ENCODE peak calls at places on chromosomes 1 and 21, in seven cellular contexts. One of them, this sample, is unnamed.

GRCh38 chr1:31182352-31182751 is 57.3 kb downstream of the NKAIN1 start:
- DNase-seq in SK-N-SH: peak
- DNase-seq in GM12878: no peak
- DNase-seq in GM12892: peak
- DNase-seq in H1: peak
- DNase-seq in K562: peak
- DNase-seq in HepG2: peak
- DNase-seq in this sample: peak

GRCh38 chr1:109721046-109721445 is 9.0 kb downstream of the GSTM5 start:
- DNase-seq in SK-N-SH: no peak
- DNase-seq in GM12878: no peak
- DNase-seq in GM12892: no peak
- DNase-seq in H1: no peak
- DNase-seq in K562: no peak
- DNase-seq in HepG2: no peak
- DNase-seq in this sample: no peak

GRCh38 chr1:170048515-170048914 is 26.0 kb downstream of the KIFAP3 start:
- DNase-seq in SK-N-SH: no peak
- DNase-seq in GM12878: no peak
- DNase-seq in GM12892: no peak
- DNase-seq in H1: no peak
- DNase-seq in K562: no peak
- DNase-seq in HepG2: no peak
- DNase-seq in this sample: no peak

GRCh38 chr21:44485254-44485793 is 30.0 kb downstream of the LRRC3 start:
- DNase-seq in SK-N-SH: peak
- DNase-seq in GM12878: no peak
- DNase-seq in GM12892: no peak
- DNase-seq in H1: peak
- DNase-seq in K562: peak
- DNase-seq in HepG2: no peak
- DNase-seq in this sample: no peak

GRCh38 chr1:198443374-198444233 is 96.9 kb downstream of the ATP6V1G3 start:
- DNase-seq in SK-N-SH: no peak
- DNase-seq in GM12878: no peak
- DNase-seq in GM12892: no peak
- DNase-seq in H1: no peak
- DNase-seq in K562: no peak
- DNase-seq in HepG2: peak
- DNase-seq in this sample: no peak

GRCh38 chr1:23422313-23422877 is 2.2 kb downstream of the TCEA3 start:
- DNase-seq in SK-N-SH: peak
- DNase-seq in GM12878: no peak
- DNase-seq in GM12892: no peak
- DNase-seq in H1: no peak
- DNase-seq in K562: peak
- DNase-seq in HepG2: no peak
- DNase-seq in this sample: no peak

GRCh38 chr1:6724517-6725141 is 23.0 kb upstream of the DNAJC11 start:
- DNase-seq in SK-N-SH: no peak
- DNase-seq in GM12878: no peak
- DNase-seq in GM12892: no peak
- DNase-seq in H1: no peak
- DNase-seq in K562: peak
- DNase-seq in HepG2: peak
- DNase-seq in this sample: no peak

GRCh38 chr1:6141601-6142000 is 38.5 kb downstream of the CHD5 start:
- DNase-seq in SK-N-SH: no peak
- DNase-seq in GM12878: no peak
- DNase-seq in GM12892: no peak
- DNase-seq in H1: peak
- DNase-seq in K562: peak
- DNase-seq in HepG2: no peak
- DNase-seq in this sample: peak

GRCh38 chr1:87039096-87039495 is 124.7 kb downstream of the HS2ST1 start:
- DNase-seq in SK-N-SH: no peak
- DNase-seq in GM12878: no peak
- DNase-seq in GM12892: no peak
- DNase-seq in H1: no peak
- DNase-seq in K562: no peak
- DNase-seq in HepG2: no peak
- DNase-seq in this sample: no peak

GRCh38 chr21:42036313-42036712 is 26.2 kb upstream of the ZBTB21 start:
- DNase-seq in SK-N-SH: no peak
- DNase-seq in GM12878: no peak
- DNase-seq in GM12892: no peak
- DNase-seq in H1: no peak
- DNase-seq in K562: no peak
- DNase-seq in HepG2: no peak
- DNase-seq in this sample: no peak

GRCh38 chr1:232675267-232675666 is 45.3 kb upstream of the SIPA1L2 start:
- DNase-seq in SK-N-SH: no peak
- DNase-seq in GM12878: no peak
- DNase-seq in GM12892: no peak
- DNase-seq in H1: no peak
- DNase-seq in K562: no peak
- DNase-seq in HepG2: no peak
- DNase-seq in this sample: no peak

GRCh38 chr1:66495490-66495889 is 38.5 kb upstream of the SGIP1 start:
- DNase-seq in SK-N-SH: peak
- DNase-seq in GM12878: no peak
- DNase-seq in GM12892: no peak
- DNase-seq in H1: no peak
- DNase-seq in K562: no peak
- DNase-seq in HepG2: no peak
- DNase-seq in this sample: no peak

GRCh38 chr1:58155418-58156123 is 391.0 kb downstream of the OMA1 start:
- DNase-seq in SK-N-SH: no peak
- DNase-seq in GM12878: no peak
- DNase-seq in GM12892: no peak
- DNase-seq in H1: peak
- DNase-seq in K562: peak
- DNase-seq in HepG2: peak
- DNase-seq in this sample: no peak

GRCh38 chr1:51912881-51913280 is 34.4 kb upstream of the NRDC start:
- DNase-seq in SK-N-SH: no peak
- DNase-seq in GM12878: no peak
- DNase-seq in GM12892: no peak
- DNase-seq in H1: no peak
- DNase-seq in K562: no peak
- DNase-seq in HepG2: no peak
- DNase-seq in this sample: no peak

GRCh38 chr1:98030483-98030882 is 109.6 kb upstream of the DPYD start:
- DNase-seq in SK-N-SH: no peak
- DNase-seq in GM12878: no peak
- DNase-seq in GM12892: no peak
- DNase-seq in H1: no peak
- DNase-seq in K562: no peak
- DNase-seq in HepG2: no peak
- DNase-seq in this sample: no peak

GRCh38 chr1:26161408-26162219 is 2.7 kb downstream of the FAM110D start:
- DNase-seq in SK-N-SH: peak
- DNase-seq in GM12878: no peak
- DNase-seq in GM12892: no peak
- DNase-seq in H1: peak
- DNase-seq in K562: peak
- DNase-seq in HepG2: no peak
- DNase-seq in this sample: peak

GRCh38 chr1:154881820-154882535 is 11.9 kb upstream of the KCNN3 start:
- DNase-seq in SK-N-SH: no peak
- DNase-seq in GM12878: no peak
- DNase-seq in GM12892: no peak
- DNase-seq in H1: no peak
- DNase-seq in K562: no peak
- DNase-seq in HepG2: no peak
- DNase-seq in this sample: no peak

GRCh38 chr1:2431095-2431494 is 18.7 kb upstream of the PEX10 start:
- DNase-seq in SK-N-SH: no peak
- DNase-seq in GM12878: no peak
- DNase-seq in GM12892: no peak
- DNase-seq in H1: no peak
- DNase-seq in K562: no peak
- DNase-seq in HepG2: no peak
- DNase-seq in this sample: no peak

GRCh38 chr1:2430592-2430973 is 18.2 kb upstream of the PEX10 start:
- DNase-seq in SK-N-SH: no peak
- DNase-seq in GM12878: no peak
- DNase-seq in GM12892: no peak
- DNase-seq in H1: no peak
- DNase-seq in K562: no peak
- DNase-seq in HepG2: no peak
- DNase-seq in this sample: no peak

GRCh38 chr1:2432519-2432918 is 20.2 kb upstream of the PEX10 start:
- DNase-seq in SK-N-SH: no peak
- DNase-seq in GM12878: no peak
- DNase-seq in GM12892: no peak
- DNase-seq in H1: no peak
- DNase-seq in K562: no peak
- DNase-seq in HepG2: no peak
- DNase-seq in this sample: no peak

GRCh38 chr1:2429780-2430591 is 17.6 kb upstream of the PEX10 start:
- DNase-seq in SK-N-SH: no peak
- DNase-seq in GM12878: no peak
- DNase-seq in GM12892: no peak
- DNase-seq in H1: no peak
- DNase-seq in K562: peak
- DNase-seq in HepG2: no peak
- DNase-seq in this sample: no peak

GRCh38 chr1:2431503-2431902 is 19.1 kb upstream of the PEX10 start:
- DNase-seq in SK-N-SH: no peak
- DNase-seq in GM12878: no peak
- DNase-seq in GM12892: no peak
- DNase-seq in H1: no peak
- DNase-seq in K562: no peak
- DNase-seq in HepG2: no peak
- DNase-seq in this sample: no peak
- TF ChIP-seq POLR2AphosphoS5 in SK-N-SH: no peak
- TF ChIP-seq POLR2AphosphoS5 in GM12878: no peak
- TF ChIP-seq POLR2AphosphoS5 in GM12892: no peak
- TF ChIP-seq POLR2AphosphoS5 in H1: no peak
- TF ChIP-seq POLR2AphosphoS5 in K562: no peak
- TF ChIP-seq POLR2AphosphoS5 in HepG2: no peak
- TF ChIP-seq POLR2AphosphoS5 in this sample: no peak

GRCh38 chr1:179921981-179922380 is 32.6 kb upstream of the CEP350 start:
- DNase-seq in SK-N-SH: no peak
- DNase-seq in GM12878: no peak
- DNase-seq in GM12892: no peak
- DNase-seq in H1: no peak
- DNase-seq in K562: no peak
- DNase-seq in HepG2: no peak
- DNase-seq in this sample: no peak
- TF ChIP-seq TAF1 in SK-N-SH: no peak
- TF ChIP-seq TAF1 in GM12878: no peak
- TF ChIP-seq TAF1 in GM12892: no peak
- TF ChIP-seq TAF1 in H1: no peak
- TF ChIP-seq TAF1 in K562: no peak
- TF ChIP-seq TAF1 in HepG2: no peak
- TF ChIP-seq TAF1 in this sample: no peak

DNA sequence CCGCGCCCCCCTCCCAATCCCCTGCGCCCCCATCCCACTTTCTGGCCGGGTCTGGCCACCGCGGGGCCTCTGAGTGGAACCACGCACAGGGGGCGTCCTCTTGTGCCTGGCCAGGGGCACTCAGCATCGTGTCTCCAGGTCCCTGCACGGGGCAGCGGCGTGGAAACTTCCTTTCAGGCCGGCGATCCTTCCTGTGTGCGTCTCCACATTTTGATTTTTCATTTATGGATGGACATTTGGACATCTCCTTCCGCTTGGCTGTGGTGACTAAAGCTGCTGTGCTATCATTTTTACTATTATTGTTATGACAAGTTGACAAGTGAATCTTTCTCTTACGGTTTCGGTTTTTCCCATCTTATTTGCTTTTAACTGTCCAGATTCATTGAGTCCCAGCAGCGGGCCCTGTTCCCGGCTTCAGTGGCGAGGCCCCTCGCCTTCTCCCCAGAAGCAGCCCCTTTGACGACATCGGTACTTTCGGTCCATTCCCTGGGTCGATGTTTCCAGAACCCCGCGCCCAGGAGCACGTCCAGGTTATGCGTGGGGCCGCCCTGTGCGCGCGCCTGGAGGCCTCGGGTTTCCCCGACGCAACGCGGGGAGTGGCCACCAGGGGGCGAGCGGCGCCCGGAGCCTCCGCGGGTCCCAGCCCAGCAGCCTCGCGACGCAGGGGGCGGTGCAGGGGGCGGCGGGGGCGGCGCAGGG is 12.4 kb upstream of the SLC19A1 start:
- DNase-seq in SK-N-SH: peak
- DNase-seq in GM12878: peak
- DNase-seq in GM12892: peak
- DNase-seq in H1: peak
- DNase-seq in K562: peak
- DNase-seq in HepG2: peak
- DNase-seq in this sample: peak
- TF ChIP-seq POLR2AphosphoS5 in SK-N-SH: no peak
- TF ChIP-seq POLR2AphosphoS5 in GM12878: no peak
- TF ChIP-seq POLR2AphosphoS5 in GM12892: no peak
- TF ChIP-seq POLR2AphosphoS5 in H1: no peak
- TF ChIP-seq POLR2AphosphoS5 in K562: no peak
- TF ChIP-seq POLR2AphosphoS5 in HepG2: no peak
- TF ChIP-seq POLR2AphosphoS5 in this sample: no peak

GRCh38 chr1:237104096-237104495 is 62.1 kb downstream of the RYR2 start:
- DNase-seq in SK-N-SH: no peak
- DNase-seq in GM12878: no peak
- DNase-seq in GM12892: no peak
- DNase-seq in H1: no peak
- DNase-seq in K562: no peak
- DNase-seq in HepG2: no peak
- DNase-seq in this sample: no peak

GRCh38 chr1:237111807-237112206 is 69.8 kb downstream of the RYR2 start:
- DNase-seq in SK-N-SH: no peak
- DNase-seq in GM12878: no peak
- DNase-seq in GM12892: no peak
- DNase-seq in H1: no peak
- DNase-seq in K562: no peak
- DNase-seq in HepG2: no peak
- DNase-seq in this sample: no peak

GRCh38 chr1:237103021-237103420 is 61.0 kb downstream of the RYR2 start:
- DNase-seq in SK-N-SH: no peak
- DNase-seq in GM12878: no peak
- DNase-seq in GM12892: no peak
- DNase-seq in H1: no peak
- DNase-seq in K562: no peak
- DNase-seq in HepG2: no peak
- DNase-seq in this sample: no peak

GRCh38 chr1:237108299-237109040 is 66.5 kb downstream of the RYR2 start:
- DNase-seq in SK-N-SH: peak
- DNase-seq in GM12878: no peak
- DNase-seq in GM12892: no peak
- DNase-seq in H1: no peak
- DNase-seq in K562: no peak
- DNase-seq in HepG2: no peak
- DNase-seq in this sample: no peak

DNA sequence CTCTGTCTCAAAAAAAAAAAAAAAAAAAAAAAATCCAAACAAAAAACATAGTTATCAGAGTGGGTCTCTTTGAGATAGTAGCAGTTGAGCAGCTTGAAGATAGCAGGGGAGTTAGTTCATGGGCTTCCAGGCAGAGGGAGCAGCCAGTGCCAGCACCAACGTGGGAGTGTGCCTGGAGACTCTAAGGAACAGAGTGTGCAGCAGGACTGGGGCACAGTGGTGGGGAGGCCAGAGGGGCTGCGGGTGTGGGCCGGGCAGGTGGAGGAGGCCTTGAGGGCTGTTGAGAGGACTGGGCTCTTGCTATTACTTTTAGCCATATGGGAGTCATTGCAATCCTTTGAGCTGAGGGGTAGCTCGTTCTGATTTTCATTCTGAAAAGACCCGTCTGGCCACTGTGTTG is 63.8 kb downstream of the RYR2 start:
- DNase-seq in SK-N-SH: no peak
- DNase-seq in GM12878: no peak
- DNase-seq in GM12892: no peak
- DNase-seq in H1: no peak
- DNase-seq in K562: no peak
- DNase-seq in HepG2: no peak
- DNase-seq in this sample: no peak
- TF ChIP-seq TAF1 in SK-N-SH: no peak
- TF ChIP-seq TAF1 in GM12878: no peak
- TF ChIP-seq TAF1 in GM12892: no peak
- TF ChIP-seq TAF1 in H1: no peak
- TF ChIP-seq TAF1 in K562: no peak
- TF ChIP-seq TAF1 in HepG2: no peak
- TF ChIP-seq TAF1 in this sample: no peak

This sample was measured in GM12891.